ENCODE peak calls at places on chromosome 15, in six cellular contexts. One of them, this sample, is unnamed.

GRCh38 chr15:33068531-33068990 is 126.0 kb downstream of the FMN1 start:
- DNase-seq in A549: peak; percentile 64
- DNase-seq in CD8-positive, alpha-beta T cell: no peak
- DNase-seq in cardiac muscle cell: no peak
- DNase-seq in cardiac fibroblast: no peak
- DNase-seq in stomach: peak; percentile 90
- DNase-seq in this sample: peak; percentile 90

GRCh38 chr15:92288755-92289154 is 104.9 kb upstream of the ST8SIA2 start:
- DNase-seq in A549: no peak
- DNase-seq in CD8-positive, alpha-beta T cell: no peak
- DNase-seq in cardiac muscle cell: no peak
- DNase-seq in cardiac fibroblast: no peak
- DNase-seq in stomach: no peak
- DNase-seq in this sample: no peak

GRCh38 chr15:36400936-36401585 is 178.4 kb upstream of the CDIN1 start:
- DNase-seq in A549: no peak
- DNase-seq in CD8-positive, alpha-beta T cell: no peak
- DNase-seq in cardiac muscle cell: peak; percentile 35
- DNase-seq in cardiac fibroblast: peak; percentile 25
- DNase-seq in stomach: no peak
- DNase-seq in this sample: no peak

GRCh38 chr15:62711691-62712454 is 330.7 kb upstream of the TPM1 start:
- DNase-seq in A549: no peak
- DNase-seq in CD8-positive, alpha-beta T cell: no peak
- DNase-seq in cardiac muscle cell: no peak
- DNase-seq in cardiac fibroblast: peak; percentile 48
- DNase-seq in stomach: no peak
- DNase-seq in this sample: peak; percentile 31

GRCh38 chr15:29612701-29613100 is 209.6 kb downstream of the TJP1 start:
- DNase-seq in A549: no peak
- DNase-seq in CD8-positive, alpha-beta T cell: no peak
- DNase-seq in cardiac muscle cell: peak; percentile 88
- DNase-seq in cardiac fibroblast: peak; percentile 62
- DNase-seq in stomach: no peak
- DNase-seq in this sample: no peak

GRCh38 chr15:46265664-46266063 is 630.8 kb downstream of the SQOR start:
- DNase-seq in A549: no peak
- DNase-seq in CD8-positive, alpha-beta T cell: no peak
- DNase-seq in cardiac muscle cell: no peak
- DNase-seq in cardiac fibroblast: no peak
- DNase-seq in stomach: no peak
- DNase-seq in this sample: no peak

GRCh38 chr15:72451224-72451623 is 22.9 kb upstream of the ARIH1 start:
- DNase-seq in A549: no peak
- DNase-seq in CD8-positive, alpha-beta T cell: no peak
- DNase-seq in cardiac muscle cell: no peak
- DNase-seq in cardiac fibroblast: no peak
- DNase-seq in stomach: no peak
- DNase-seq in this sample: no peak

GRCh38 chr15:101070502-101071273 is 151.5 kb downstream of the LRRK1 start:
- DNase-seq in A549: no peak
- DNase-seq in CD8-positive, alpha-beta T cell: no peak
- DNase-seq in cardiac muscle cell: peak; percentile 88
- DNase-seq in cardiac fibroblast: peak; percentile 92
- DNase-seq in stomach: no peak
- DNase-seq in this sample: peak; percentile 77

GRCh38 chr15:37291920-37292319 is 191.6 kb upstream of the MEIS2 start:
- DNase-seq in A549: no peak
- DNase-seq in CD8-positive, alpha-beta T cell: no peak
- DNase-seq in cardiac muscle cell: no peak
- DNase-seq in cardiac fibroblast: peak; percentile 22
- DNase-seq in stomach: no peak
- DNase-seq in this sample: peak; percentile 3

GRCh38 chr15:97966924-97967620 is 6.6 kb downstream of the ARRDC4 start:
- DNase-seq in A549: no peak
- DNase-seq in CD8-positive, alpha-beta T cell: no peak
- DNase-seq in cardiac muscle cell: no peak
- DNase-seq in cardiac fibroblast: no peak
- DNase-seq in stomach: no peak
- DNase-seq in this sample: no peak

GRCh38 chr15:99431661-99432091 is 134.1 kb upstream of the MEF2A start:
- DNase-seq in A549: no peak
- DNase-seq in CD8-positive, alpha-beta T cell: no peak
- DNase-seq in cardiac muscle cell: no peak
- DNase-seq in cardiac fibroblast: no peak
- DNase-seq in stomach: no peak
- DNase-seq in this sample: no peak

GRCh38 chr15:60548101-60548500 is 69.2 kb upstream of the ICE2 start:
- DNase-seq in A549: no peak
- DNase-seq in CD8-positive, alpha-beta T cell: peak; percentile 48
- DNase-seq in cardiac muscle cell: no peak
- DNase-seq in cardiac fibroblast: no peak
- DNase-seq in stomach: no peak
- DNase-seq in this sample: no peak

GRCh38 chr15:52350423-52350822 is 54.8 kb upstream of the MYO5C start:
- DNase-seq in A549: no peak
- DNase-seq in CD8-positive, alpha-beta T cell: no peak
- DNase-seq in cardiac muscle cell: no peak
- DNase-seq in cardiac fibroblast: no peak
- DNase-seq in stomach: no peak
- DNase-seq in this sample: no peak
- TF ChIP-seq CTCF in A549: no peak
- TF ChIP-seq CTCF in CD8-positive, alpha-beta T cell: no peak
- TF ChIP-seq CTCF in cardiac muscle cell: no peak
- TF ChIP-seq CTCF in cardiac fibroblast: no peak
- TF ChIP-seq CTCF in stomach: no peak
- TF ChIP-seq CTCF in this sample: peak; percentile 7

GRCh38 chr15:64597469-64597806 is 137.1 kb downstream of the ZNF609 start:
- DNase-seq in A549: no peak
- DNase-seq in CD8-positive, alpha-beta T cell: peak; percentile 13
- DNase-seq in cardiac muscle cell: no peak
- DNase-seq in cardiac fibroblast: no peak
- DNase-seq in stomach: no peak
- DNase-seq in this sample: no peak
- H3K4me3 ChIP-seq in A549: no peak overlapping the region
- H3K4me3 ChIP-seq in CD8-positive, alpha-beta T cell: peak overlapping the region; percentile 36
- H3K4me3 ChIP-seq in cardiac muscle cell: no peak overlapping the region
- H3K4me3 ChIP-seq in cardiac fibroblast: no peak overlapping the region
- H3K4me3 ChIP-seq in stomach: no peak overlapping the region
- H3K4me3 ChIP-seq in this sample: no peak overlapping the region

DNA sequence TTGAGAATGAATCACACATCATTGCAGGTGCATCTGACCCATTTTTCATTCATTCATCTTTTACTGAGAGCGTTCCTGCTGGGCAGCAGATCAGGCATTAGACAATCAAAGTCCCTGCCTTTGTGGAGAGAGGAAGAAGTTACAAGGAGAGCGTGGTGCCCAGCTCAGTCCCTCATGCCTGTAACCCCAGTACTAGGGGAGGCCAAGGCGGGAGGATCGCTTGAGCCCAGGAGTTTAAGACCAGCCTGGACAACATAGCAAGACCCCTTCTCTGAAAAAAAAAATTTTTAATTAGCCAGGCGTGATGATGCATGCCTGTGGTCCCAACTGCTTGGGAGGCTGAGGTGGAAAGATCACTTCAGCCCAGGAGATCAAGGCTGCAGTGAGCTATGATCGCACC is 35.0 kb upstream of the MEX3B start:
- DNase-seq in A549: no peak
- DNase-seq in CD8-positive, alpha-beta T cell: no peak
- DNase-seq in cardiac muscle cell: no peak
- DNase-seq in cardiac fibroblast: no peak
- DNase-seq in stomach: no peak
- DNase-seq in this sample: no peak
- TF ChIP-seq CTCF in A549: no peak
- TF ChIP-seq CTCF in CD8-positive, alpha-beta T cell: no peak
- TF ChIP-seq CTCF in cardiac muscle cell: no peak
- TF ChIP-seq CTCF in cardiac fibroblast: no peak
- TF ChIP-seq CTCF in stomach: no peak
- TF ChIP-seq CTCF in this sample: no peak

GRCh38 chr15:78265137-78265460 is 737 bp downstream of the DNAJA4 start:
- DNase-seq in A549: no peak
- DNase-seq in CD8-positive, alpha-beta T cell: no peak
- DNase-seq in cardiac muscle cell: no peak
- DNase-seq in cardiac fibroblast: no peak
- DNase-seq in stomach: no peak
- DNase-seq in this sample: peak; percentile 19

GRCh38 chr15:78264304-78265136 is at the start of gene DNAJA4:
- DNase-seq in A549: no peak
- DNase-seq in CD8-positive, alpha-beta T cell: peak; percentile 63
- DNase-seq in cardiac muscle cell: peak; percentile 71
- DNase-seq in cardiac fibroblast: peak; percentile 32
- DNase-seq in stomach: peak; percentile 64
- DNase-seq in this sample: peak; percentile 40

GRCh38 chr15:78265752-78266224 is 1.4 kb downstream of the DNAJA4 start:
- DNase-seq in A549: no peak
- DNase-seq in CD8-positive, alpha-beta T cell: no peak
- DNase-seq in cardiac muscle cell: peak; percentile 11
- DNase-seq in cardiac fibroblast: peak; percentile 57
- DNase-seq in stomach: no peak
- DNase-seq in this sample: peak; percentile 91

GRCh38 chr15:78263351-78263781 is 996 bp upstream of the DNAJA4 start:
- DNase-seq in A549: no peak
- DNase-seq in CD8-positive, alpha-beta T cell: no peak
- DNase-seq in cardiac muscle cell: no peak
- DNase-seq in cardiac fibroblast: no peak
- DNase-seq in stomach: no peak
- DNase-seq in this sample: no peak

DNA sequence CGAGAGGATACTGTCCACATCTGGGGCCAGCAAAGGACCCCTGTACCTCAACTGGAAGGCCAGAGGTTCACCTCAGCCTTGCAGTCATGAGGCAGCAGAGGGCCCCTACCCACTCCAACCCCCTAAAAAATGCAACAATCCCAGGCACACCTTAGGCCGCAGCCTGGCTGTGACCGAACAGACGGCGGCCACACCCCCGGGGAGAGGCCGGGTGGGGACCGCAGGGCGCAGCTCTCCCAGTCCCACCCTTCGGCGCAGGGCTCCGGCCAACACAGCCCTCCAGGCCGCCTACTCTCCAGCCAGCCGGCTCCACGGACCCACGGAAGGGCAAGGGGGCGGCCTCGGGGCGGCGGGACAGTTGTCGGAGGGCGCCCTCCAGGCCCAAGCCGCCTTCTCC is 457 bp upstream of the DNAJA4 start:
- DNase-seq in A549: no peak
- DNase-seq in CD8-positive, alpha-beta T cell: no peak
- DNase-seq in cardiac muscle cell: no peak
- DNase-seq in cardiac fibroblast: no peak
- DNase-seq in stomach: peak; percentile 35
- DNase-seq in this sample: no peak
- H3K4me3 ChIP-seq in A549: no peak overlapping the region
- H3K4me3 ChIP-seq in CD8-positive, alpha-beta T cell: peak overlapping the region; percentile 43
- H3K4me3 ChIP-seq in cardiac muscle cell: no peak overlapping the region
- H3K4me3 ChIP-seq in cardiac fibroblast: peak overlapping the region; percentile 54
- H3K4me3 ChIP-seq in stomach: peak overlapping the region; percentile 64
- H3K4me3 ChIP-seq in this sample: no peak overlapping the region

GRCh38 chr15:73965730-73966103 is 26.4 kb downstream of the STOML1 start:
- DNase-seq in A549: no peak
- DNase-seq in CD8-positive, alpha-beta T cell: no peak
- DNase-seq in cardiac muscle cell: no peak
- DNase-seq in cardiac fibroblast: peak; percentile 42
- DNase-seq in stomach: no peak
- DNase-seq in this sample: peak; percentile 71

GRCh38 chr15:73968461-73968860 is 23.6 kb downstream of the STOML1 start:
- DNase-seq in A549: no peak
- DNase-seq in CD8-positive, alpha-beta T cell: no peak
- DNase-seq in cardiac muscle cell: no peak
- DNase-seq in cardiac fibroblast: no peak
- DNase-seq in stomach: no peak
- DNase-seq in this sample: no peak

GRCh38 chr15:73962409-73962808 is 29.7 kb downstream of the STOML1 start:
- DNase-seq in A549: no peak
- DNase-seq in CD8-positive, alpha-beta T cell: no peak
- DNase-seq in cardiac muscle cell: no peak
- DNase-seq in cardiac fibroblast: no peak
- DNase-seq in stomach: no peak
- DNase-seq in this sample: no peak

GRCh38 chr15:73964736-73965093 is 27.4 kb downstream of the STOML1 start:
- DNase-seq in A549: peak; percentile 82
- DNase-seq in CD8-positive, alpha-beta T cell: peak; percentile 91
- DNase-seq in cardiac muscle cell: peak; percentile 86
- DNase-seq in cardiac fibroblast: peak; percentile 84
- DNase-seq in stomach: peak; percentile 88
- DNase-seq in this sample: peak; percentile 78

DNA sequence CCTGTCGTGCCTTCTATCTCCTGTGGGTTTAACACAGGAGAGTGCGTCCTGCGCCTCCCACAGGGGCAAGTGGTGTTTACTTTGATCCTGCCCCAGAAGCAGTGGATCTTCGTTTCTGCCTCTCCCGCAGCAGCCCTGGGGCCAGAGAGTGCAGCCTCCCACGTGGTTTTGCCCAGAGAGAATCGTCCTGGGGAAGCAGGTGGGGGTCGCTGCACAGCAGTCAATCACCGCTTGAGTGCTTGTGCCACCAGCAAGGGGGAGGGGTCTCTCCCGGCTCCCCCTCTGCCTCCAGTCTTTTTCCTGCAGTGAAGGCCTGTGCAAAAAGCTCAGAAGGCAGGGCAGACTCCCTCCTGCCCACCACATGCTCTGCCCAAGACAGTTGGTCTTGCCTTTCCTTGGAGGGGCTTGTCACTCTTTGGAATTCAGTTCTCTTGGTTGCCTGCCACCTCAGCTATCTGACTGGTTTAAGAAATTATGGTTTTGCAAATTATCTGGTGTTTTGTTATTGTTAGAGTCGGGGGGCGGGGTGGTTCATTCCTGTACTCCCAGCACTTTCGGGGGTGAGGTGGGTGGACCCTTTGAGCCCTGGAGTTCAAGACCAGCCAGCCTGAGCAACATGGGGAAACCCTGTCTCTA is 26.9 kb downstream of the STOML1 start:
- DNase-seq in A549: no peak
- DNase-seq in CD8-positive, alpha-beta T cell: no peak
- DNase-seq in cardiac muscle cell: no peak
- DNase-seq in cardiac fibroblast: no peak
- DNase-seq in stomach: no peak
- DNase-seq in this sample: no peak
- TF ChIP-seq CTCF in A549: peak; percentile 38
- TF ChIP-seq CTCF in CD8-positive, alpha-beta T cell: peak; percentile 45
- TF ChIP-seq CTCF in cardiac muscle cell: no peak
- TF ChIP-seq CTCF in cardiac fibroblast: no peak
- TF ChIP-seq CTCF in stomach: no peak
- TF ChIP-seq CTCF in this sample: no peak

GRCh38 chr15:66294932-66295235 is 1.5 kb downstream of the DIS3L start:
- DNase-seq in A549: peak; percentile 39
- DNase-seq in CD8-positive, alpha-beta T cell: no peak
- DNase-seq in cardiac muscle cell: peak; percentile 42
- DNase-seq in cardiac fibroblast: no peak
- DNase-seq in stomach: no peak
- DNase-seq in this sample: peak; percentile 23
- H3K4me3 ChIP-seq in A549: peak overlapping the region; percentile 51
- H3K4me3 ChIP-seq in CD8-positive, alpha-beta T cell: peak overlapping the region; percentile 72
- H3K4me3 ChIP-seq in cardiac muscle cell: peak overlapping the region; percentile 43
- H3K4me3 ChIP-seq in cardiac fibroblast: no peak overlapping the region
- H3K4me3 ChIP-seq in stomach: peak overlapping the region; percentile 74
- H3K4me3 ChIP-seq in this sample: no peak overlapping the region